ENCODE peak calls at places on chromosomes 11 and 22, in six cellular contexts. One of them, this sample, is unnamed.

GRCh38 chr22:37638351-37639069 is 959 bp upstream of the SH3BP1 start:
- DNase-seq in astrocyte of the spinal cord: no peak
- DNase-seq in stimulated activated CD4-positive, alpha-beta T cell treated with anti-CD3 and anti-CD28 coated beads, Interleukin-15, amount 100 ng/mL, for 24 hours: no peak
- DNase-seq in NCI-H2081: no peak
- DNase-seq in kidney tubule cell: no peak
- DNase-seq in spleen: peak
- DNase-seq in this sample: no peak

GRCh38 chr11:46528445-46529085 is 65.3 kb downstream of the AMBRA1 start:
- DNase-seq in astrocyte of the spinal cord: no peak
- DNase-seq in stimulated activated CD4-positive, alpha-beta T cell treated with anti-CD3 and anti-CD28 coated beads, Interleukin-15, amount 100 ng/mL, for 24 hours: peak
- DNase-seq in NCI-H2081: no peak
- DNase-seq in kidney tubule cell: no peak
- DNase-seq in spleen: no peak
- DNase-seq in this sample: no peak

GRCh38 chr11:126515501-126515900 is 160.0 kb downstream of the ST3GAL4 start:
- DNase-seq in astrocyte of the spinal cord: no peak
- DNase-seq in stimulated activated CD4-positive, alpha-beta T cell treated with anti-CD3 and anti-CD28 coated beads, Interleukin-15, amount 100 ng/mL, for 24 hours: no peak
- DNase-seq in NCI-H2081: no peak
- DNase-seq in kidney tubule cell: no peak
- DNase-seq in spleen: peak
- DNase-seq in this sample: no peak

GRCh38 chr11:71843858-71844257 is 10.9 kb downstream of the DEFB108B start:
- DNase-seq in astrocyte of the spinal cord: no peak
- DNase-seq in stimulated activated CD4-positive, alpha-beta T cell treated with anti-CD3 and anti-CD28 coated beads, Interleukin-15, amount 100 ng/mL, for 24 hours: no peak
- DNase-seq in NCI-H2081: no peak
- DNase-seq in kidney tubule cell: no peak
- DNase-seq in spleen: peak
- DNase-seq in this sample: no peak

GRCh38 chr11:62694455-62695167 is 5.3 kb upstream of the LRRN4CL start:
- DNase-seq in astrocyte of the spinal cord: peak
- DNase-seq in stimulated activated CD4-positive, alpha-beta T cell treated with anti-CD3 and anti-CD28 coated beads, Interleukin-15, amount 100 ng/mL, for 24 hours: peak
- DNase-seq in NCI-H2081: peak
- DNase-seq in kidney tubule cell: peak
- DNase-seq in spleen: peak
- DNase-seq in this sample: peak

GRCh38 chr11:134271978-134272377 is 4.2 kb upstream of the GLB1L3 start:
- DNase-seq in astrocyte of the spinal cord: no peak
- DNase-seq in stimulated activated CD4-positive, alpha-beta T cell treated with anti-CD3 and anti-CD28 coated beads, Interleukin-15, amount 100 ng/mL, for 24 hours: no peak
- DNase-seq in NCI-H2081: no peak
- DNase-seq in kidney tubule cell: no peak
- DNase-seq in spleen: no peak
- DNase-seq in this sample: no peak

GRCh38 chr22:23305321-23305910 is 125.1 kb downstream of the BCR start:
- DNase-seq in astrocyte of the spinal cord: peak
- DNase-seq in stimulated activated CD4-positive, alpha-beta T cell treated with anti-CD3 and anti-CD28 coated beads, Interleukin-15, amount 100 ng/mL, for 24 hours: no peak
- DNase-seq in NCI-H2081: no peak
- DNase-seq in kidney tubule cell: peak
- DNase-seq in spleen: peak
- DNase-seq in this sample: peak

GRCh38 chr11:104546486-104546885 is 351.8 kb downstream of the CASP12 start:
- DNase-seq in astrocyte of the spinal cord: no peak
- DNase-seq in stimulated activated CD4-positive, alpha-beta T cell treated with anti-CD3 and anti-CD28 coated beads, Interleukin-15, amount 100 ng/mL, for 24 hours: no peak
- DNase-seq in NCI-H2081: no peak
- DNase-seq in kidney tubule cell: peak
- DNase-seq in spleen: no peak
- DNase-seq in this sample: no peak

GRCh38 chr11:61507962-61508824 is at the start of gene LRRC10B:
- DNase-seq in astrocyte of the spinal cord: no peak
- DNase-seq in stimulated activated CD4-positive, alpha-beta T cell treated with anti-CD3 and anti-CD28 coated beads, Interleukin-15, amount 100 ng/mL, for 24 hours: peak
- DNase-seq in NCI-H2081: peak
- DNase-seq in kidney tubule cell: peak
- DNase-seq in spleen: no peak
- DNase-seq in this sample: no peak

GRCh38 chr11:73397468-73398131 is 21.4 kb downstream of the RELT start:
- DNase-seq in astrocyte of the spinal cord: no peak
- DNase-seq in stimulated activated CD4-positive, alpha-beta T cell treated with anti-CD3 and anti-CD28 coated beads, Interleukin-15, amount 100 ng/mL, for 24 hours: no peak
- DNase-seq in NCI-H2081: no peak
- DNase-seq in kidney tubule cell: no peak
- DNase-seq in spleen: peak
- DNase-seq in this sample: no peak

GRCh38 chr11:92765418-92765817 is 204.0 kb upstream of the MTNR1B start:
- DNase-seq in astrocyte of the spinal cord: no peak
- DNase-seq in stimulated activated CD4-positive, alpha-beta T cell treated with anti-CD3 and anti-CD28 coated beads, Interleukin-15, amount 100 ng/mL, for 24 hours: no peak
- DNase-seq in NCI-H2081: no peak
- DNase-seq in kidney tubule cell: no peak
- DNase-seq in spleen: no peak
- DNase-seq in this sample: no peak

GRCh38 chr22:48651981-48652538 is 1175.6 kb downstream of the BRD1 start:
- DNase-seq in astrocyte of the spinal cord: no peak
- DNase-seq in stimulated activated CD4-positive, alpha-beta T cell treated with anti-CD3 and anti-CD28 coated beads, Interleukin-15, amount 100 ng/mL, for 24 hours: no peak
- DNase-seq in NCI-H2081: no peak
- DNase-seq in kidney tubule cell: no peak
- DNase-seq in spleen: no peak
- DNase-seq in this sample: no peak

GRCh38 chr11:73205666-73206343 is 12.3 kb upstream of the P2RY2 start:
- DNase-seq in astrocyte of the spinal cord: no peak
- DNase-seq in stimulated activated CD4-positive, alpha-beta T cell treated with anti-CD3 and anti-CD28 coated beads, Interleukin-15, amount 100 ng/mL, for 24 hours: no peak
- DNase-seq in NCI-H2081: no peak
- DNase-seq in kidney tubule cell: no peak
- DNase-seq in spleen: no peak
- DNase-seq in this sample: no peak

This sample was measured in endothelial cell of umbilical vein.